ENCODE peak calls at places on chromosome 9, in five cellular contexts. I, F, Y, N and X are unnamed samples.

GRCh38 chr9:133658442-133659431 is 22.6 kb downstream of the DBH start:
- DNase-seq in Y (peak), I (peak), F (no peak), N (peak), X (no peak)

GRCh38 chr9:13485068-13485596 is 205.6 kb upstream of the MPDZ start:
- DNase-seq in I (peak), N (no peak), Y (peak), F (no peak), X (no peak)

GRCh38 chr9:78775889-78776288 is 479.0 kb downstream of the PSAT1 start:
- DNase-seq in F (no peak), Y (no peak), N (no peak), I (no peak), X (no peak)

GRCh38 chr9:89874351-89875321 is 269.8 kb downstream of the GADD45G start:
- DNase-seq in F (no peak), Y (no peak), I (no peak), N (no peak), X (peak)

GRCh38 chr9:3181049-3181953 is 337.4 kb upstream of the PUM3 start:
- DNase-seq in Y (no peak), I (peak), N (peak), F (no peak), X (peak)

GRCh38 chr9:93891050-93891449 is 64.1 kb downstream of the BARX1 start:
- DNase-seq in N (no peak), F (no peak), Y (no peak), I (no peak), X (no peak)

GRCh38 chr9:35540315-35540714 is 50.4 kb downstream of the RUSC2 start:
- DNase-seq in F (no peak), N (no peak), Y (no peak), I (no peak), X (no peak)

GRCh38 chr9:87812375-87813118 is 70.1 kb upstream of the SPATA31E1 start:
- DNase-seq in N (peak), Y (no peak), F (no peak), I (peak), X (peak)

GRCh38 chr9:94991961-94992907 is 265.7 kb downstream of the AOPEP start:
- DNase-seq in F (no peak), I (no peak), N (no peak), Y (no peak), X (no peak)

GRCh38 chr9:89410022-89410421 is 87.9 kb downstream of the SEMA4D start:
- DNase-seq in Y (no peak), F (no peak), I (no peak), N (no peak), X (no peak)

GRCh38 chr9:103798620-103799019 is 295.5 kb upstream of the SMC2 start:
- DNase-seq in I (peak), Y (no peak), N (peak), F (no peak), X (no peak)

GRCh38 chr9:80952523-80952922 is 736.8 kb downstream of the TLE1 start:
- DNase-seq in F (no peak), I (no peak), Y (no peak), N (no peak), X (no peak)

GRCh38 chr9:134707031-134707680 is 65.6 kb downstream of the COL5A1 start:
- DNase-seq in F (no peak), N (no peak), I (peak), Y (peak), X (peak)

GRCh38 chr9:132141364-132141947 is 20.4 kb upstream of the NTNG2 start:
- DNase-seq in F (no peak), Y (no peak), N (no peak), I (peak), X (no peak)

GRCh38 chr9:130343445-130343918 is 77.9 kb downstream of the HMCN2 start:
- DNase-seq in Y (no peak), I (peak), N (no peak), F (no peak), X (peak)
- TF ChIP-seq CTCF in Y (peak), I (peak), N (peak), F (peak), X (peak)

GRCh38 chr9:119020730-119021333 is 348.4 kb downstream of the BRINP1 start:
- DNase-seq in I (no peak), Y (no peak), F (no peak), N (no peak), X (no peak)

GRCh38 chr9:119026120-119026519 is 343.1 kb downstream of the BRINP1 start:
- DNase-seq in Y (no peak), N (no peak), I (no peak), F (no peak), X (no peak)

GRCh38 chr9:119020284-119020683 is 349.0 kb downstream of the BRINP1 start:
- DNase-seq in F (no peak), N (no peak), I (no peak), Y (no peak), X (no peak)
- TF ChIP-seq CTCF in F (no peak), N (no peak), I (no peak), Y (no peak), X (no peak)

GRCh38 chr9:104835163-104835562 is 71.2 kb downstream of the NIPSNAP3B start:
- DNase-seq in I (no peak), F (no peak), Y (no peak), N (no peak), X (no peak)

GRCh38 chr9:104833701-104834100 is 69.8 kb downstream of the NIPSNAP3B start:
- DNase-seq in I (no peak), F (no peak), Y (no peak), N (no peak), X (no peak)

GRCh38 chr9:104836235-104836634 is 72.3 kb downstream of the NIPSNAP3B start:
- DNase-seq in Y (no peak), N (no peak), F (no peak), I (no peak), X (no peak)

GRCh38 chr9:104826911-104827310 is 63.0 kb downstream of the NIPSNAP3B start:
- DNase-seq in N (no peak), F (no peak), I (no peak), Y (no peak), X (no peak)

GRCh38 chr9:104831681-104832080 is 67.8 kb downstream of the NIPSNAP3B start:
- DNase-seq in N (no peak), Y (no peak), F (no peak), I (peak), X (no peak)
- TF ChIP-seq CTCF in N (no peak), Y (no peak), F (no peak), I (no peak), X (no peak)

DNA sequence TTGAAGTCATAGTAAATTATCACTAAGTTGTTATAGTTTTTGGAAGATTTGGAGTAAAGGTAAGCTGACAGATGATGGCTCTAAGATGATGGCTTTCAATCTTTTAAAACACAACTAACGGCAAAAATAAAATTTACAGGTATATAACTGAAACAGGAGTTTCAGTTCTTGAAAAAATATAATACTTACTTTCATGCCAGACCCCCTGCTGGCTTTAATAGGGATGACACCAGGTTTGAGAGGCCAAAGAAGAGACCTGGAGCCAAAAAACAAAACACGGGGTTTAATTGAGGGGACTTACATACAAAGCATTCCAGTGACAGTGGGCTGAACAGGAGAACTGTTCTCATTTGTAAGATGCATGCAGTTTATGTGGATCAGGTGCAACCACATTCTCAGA is 301.7 kb upstream of the PCSK5 start:
- DNase-seq in Y (no peak), I (peak), F (no peak), N (no peak), X (no peak)
- TF ChIP-seq CTCF in Y (no peak), I (no peak), F (no peak), N (peak), X (peak)

GRCh38 chr9:122498883-122499288 is 11.7 kb upstream of the OR1J2 start:
- DNase-seq in I (peak), N (peak), F (peak), Y (no peak), X (peak)
- TF ChIP-seq CTCF in I (peak), N (no peak), F (peak), Y (peak), X (peak)